ENCODE peak calls at places on chromosome 12, in five cellular contexts. O is endothelial cell, N is dorsolateral prefrontal cortex, X is GM13976, S is mucosa of descending colon. R is an unnamed sample.

GRCh38 chr12:58413794-58414193 is 472.4 kb downstream of the ATP23 start:
- DNase-seq in X (no peak), O (no peak), S (no peak), N (no peak), R (no peak)

GRCh38 chr12:77160931-77161330 is 95.6 kb upstream of the E2F7 start:
- DNase-seq in N (no peak), S (no peak), X (no peak), O (no peak), R (no peak)

GRCh38 chr12:1373887-1374286 is 220.5 kb downstream of the FBXL14 start:
- DNase-seq in O (no peak), S (no peak), X (no peak), N (no peak), R (no peak)

GRCh38 chr12:106999444-106999843 is 12.5 kb upstream of the MTERF2 start:
- DNase-seq in N (peak; percentile 51), X (no peak), O (no peak), S (no peak), R (no peak)

GRCh38 chr12:108696111-108696995 is 35.0 kb downstream of the CORO1C start:
- DNase-seq in X (no peak), O (no peak), N (no peak), S (no peak), R (no peak)

GRCh38 chr12:115910057-115910456 is 367.4 kb downstream of the MED13L start:
- DNase-seq in N (no peak), O (no peak), S (no peak), X (no peak), R (no peak)

GRCh38 chr12:70667253-70667652 is 30.0 kb upstream of the PTPRB start:
- DNase-seq in X (no peak), N (no peak), S (no peak), O (no peak), R (no peak)

GRCh38 chr12:106084048-106084671 is 54.6 kb downstream of the NUAK1 start:
- DNase-seq in X (no peak), O (no peak), S (no peak), N (no peak), R (peak; percentile 43)

GRCh38 chr12:120225852-120226640 is 25.1 kb upstream of the RPLP0 start:
- DNase-seq in S (peak; percentile 88), N (no peak), O (no peak), X (peak; percentile 74), R (no peak)

GRCh38 chr12:132310181-132311040 is 19.0 kb downstream of the GALNT9 start:
- DNase-seq in X (no peak), O (no peak), N (peak; percentile 75), S (no peak), R (no peak)

GRCh38 chr12:75042125-75042524 is 167.5 kb downstream of the KCNC2 start:
- DNase-seq in N (no peak), O (no peak), S (no peak), X (no peak), R (no peak)

GRCh38 chr12:95218852-95219171 is 1.2 kb downstream of the VEZT start:
- DNase-seq in S (peak; percentile 47), N (no peak), O (peak; percentile 9), X (peak; percentile 50), R (no peak)

GRCh38 chr12:124581299-124581698 is 13.9 kb upstream of the NCOR2 start:
- DNase-seq in S (no peak), N (no peak), O (no peak), X (no peak), R (no peak)

GRCh38 chr12:103965590-103966407 is at the start of gene TDG:
- DNase-seq in X (peak; percentile 95), N (peak; percentile 98), O (peak; percentile 92), S (peak; percentile 97), R (peak; percentile 93)
- TF ChIP-seq CTCF in X (no peak), N (peak; percentile 20), O (no peak), S (no peak), R (no peak)

GRCh38 chr12:104651812-104652211 is 195.1 kb downstream of the CHST11 start:
- DNase-seq in N (no peak), O (no peak), X (no peak), S (no peak), R (no peak)

GRCh38 chr12:104655059-104655609 is 198.4 kb downstream of the CHST11 start:
- DNase-seq in S (no peak), X (no peak), N (no peak), O (no peak), R (no peak)

GRCh38 chr12:104652910-104653309 is 196.2 kb downstream of the CHST11 start:
- DNase-seq in X (no peak), O (no peak), N (no peak), S (no peak), R (no peak)

GRCh38 chr12:104656383-104656782 is 199.6 kb downstream of the CHST11 start:
- DNase-seq in O (no peak), S (no peak), N (no peak), X (no peak), R (no peak)

DNA sequence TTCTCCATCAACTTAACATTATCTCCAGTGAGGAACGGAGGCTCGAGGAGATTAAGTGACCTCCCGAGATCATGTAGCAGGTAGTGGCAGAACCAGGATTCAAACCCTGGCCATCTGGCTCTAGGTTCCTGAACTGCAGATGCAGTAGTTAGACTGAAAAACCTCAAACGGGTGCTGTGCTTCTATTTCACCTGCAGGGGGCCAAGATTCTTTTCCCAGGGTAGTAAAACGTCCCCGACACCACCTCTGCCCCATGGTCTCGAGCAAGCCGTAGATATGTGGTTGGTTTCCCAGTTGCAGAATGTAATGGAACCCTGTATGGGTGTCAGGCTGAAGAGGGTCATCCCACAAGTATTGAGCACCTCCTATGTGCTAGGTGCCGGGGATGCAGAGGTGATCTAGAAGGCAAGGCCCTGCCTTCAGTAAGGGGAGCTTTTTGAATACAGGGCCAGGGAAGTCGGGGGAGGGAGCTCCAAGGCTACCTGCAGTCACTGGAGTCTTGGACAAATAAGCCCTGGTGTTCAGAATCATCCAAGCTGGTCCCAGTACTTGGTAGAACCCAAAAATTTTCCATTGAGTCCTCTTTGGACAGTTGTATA is 197.1 kb downstream of the CHST11 start:
- DNase-seq in O (no peak), X (peak; percentile 41), N (no peak), S (no peak), R (no peak)
- TF ChIP-seq CTCF in O (peak; percentile 73), X (no peak), N (no peak), S (no peak), R (peak; percentile 65)

GRCh38 chr12:130838951-130839769 is at the start of gene STX2:
- DNase-seq in O (peak; percentile 92), X (peak; percentile 98), N (peak; percentile 88), S (peak; percentile 89), R (peak; percentile 87)
- TF ChIP-seq CTCF in O (no peak), X (no peak), N (peak; percentile 15), S (no peak), R (no peak)

DNA sequence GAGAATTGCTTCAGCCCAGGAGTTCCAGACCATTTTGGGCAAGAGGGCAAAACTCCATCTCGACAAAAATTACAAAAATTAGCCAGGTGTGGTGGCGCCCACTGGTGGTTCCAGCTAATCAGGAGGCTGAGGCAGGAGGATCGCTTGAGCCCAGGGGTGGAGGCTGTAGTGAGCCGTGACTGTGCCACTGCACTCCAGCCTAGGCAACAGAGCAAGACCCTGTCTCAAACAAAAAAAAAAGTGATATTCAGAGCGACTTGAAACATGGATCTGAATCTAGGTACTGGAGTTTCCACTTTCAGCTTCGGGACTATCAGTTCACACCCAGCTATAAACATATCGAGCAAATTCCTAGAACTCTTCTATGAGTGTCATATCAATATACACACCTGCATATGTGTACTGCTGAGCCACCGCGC is 16.3 kb upstream of the RNF34 start:
- DNase-seq in O (no peak), S (no peak), N (no peak), X (no peak), R (no peak)
- TF ChIP-seq CTCF in O (peak; percentile 41), S (no peak), N (no peak), X (no peak), R (no peak)

R was measured in mesothelial cell of epicardium.